ENCODE peak calls at places on chromosome 1, in seven cellular contexts. U, Y, G, B, C, S and J are unnamed samples.

GRCh38 chr1:39387452-39387851 is 104.0 kb upstream of the BMP8A start:
- DNase-seq in U (no peak), Y (no peak), G (peak; percentile 72), B (no peak), C (no peak), S (no peak), J (no peak)

GRCh38 chr1:179761296-179761695 is 18.2 kb downstream of the FAM163A start:
- DNase-seq in U (no peak), Y (no peak), G (no peak), B (no peak), C (no peak), S (no peak), J (no peak)

GRCh38 chr1:58515794-58516401 is 30.6 kb downstream of the OMA1 start:
- DNase-seq in U (peak; percentile 11), Y (peak; percentile 57), G (peak; percentile 41), B (no peak), C (no peak), S (peak; percentile 39), J (peak; percentile 87)

GRCh38 chr1:52636701-52637695 is 4.0 kb downstream of the SHISAL2A start:
- DNase-seq in U (peak; percentile 79), Y (no peak), G (no peak), B (no peak), C (no peak), S (no peak), J (no peak)

GRCh38 chr1:205168291-205168690 is 43.2 kb downstream of the DSTYK start:
- DNase-seq in U (no peak), Y (no peak), G (no peak), B (no peak), C (no peak), S (no peak), J (no peak)

GRCh38 chr1:172978595-172978994 is 72.1 kb downstream of the TNFSF18 start:
- DNase-seq in U (no peak), Y (no peak), G (no peak), B (no peak), C (no peak), S (no peak), J (no peak)

GRCh38 chr1:198679535-198680173 is 40.8 kb downstream of the PTPRC start:
- DNase-seq in U (peak; percentile 39), Y (no peak), G (no peak), B (no peak), C (no peak), S (no peak), J (no peak)

GRCh38 chr1:109783436-109783835 is 19.7 kb upstream of the EPS8L3 start:
- DNase-seq in U (no peak), Y (no peak), G (no peak), B (no peak), C (no peak), S (no peak), J (no peak)

GRCh38 chr1:8797230-8797629 is 20.2 kb downstream of the RERE start:
- DNase-seq in U (no peak), Y (no peak), G (no peak), B (no peak), C (no peak), S (no peak), J (no peak)

GRCh38 chr1:18927654-18928272 is 25.4 kb upstream of the ALDH4A1 start:
- DNase-seq in U (peak; percentile 55), Y (no peak), G (no peak), B (no peak), C (no peak), S (no peak), J (no peak)

GRCh38 chr1:27862671-27863551 is 9.4 kb upstream of the THEMIS2 start:
- DNase-seq in U (peak; percentile 19), Y (no peak), G (peak; percentile 94), B (no peak), C (no peak), S (no peak), J (no peak)

GRCh38 chr1:54955359-54955758 is 25.1 kb upstream of the TMEM61 start:
- DNase-seq in U (no peak), Y (no peak), G (peak; percentile 50), B (no peak), C (no peak), S (no peak), J (peak; percentile 60)

GRCh38 chr1:230868736-230869385 is 540 bp upstream of the C1orf198 start:
- DNase-seq in U (no peak), Y (no peak), G (no peak), B (no peak), C (peak; percentile 88), S (no peak), J (peak; percentile 47)

GRCh38 chr1:21622466-21623315 is 46.5 kb downstream of the RAP1GAP start:
- DNase-seq in U (peak; percentile 62), Y (no peak), G (no peak), B (no peak), C (no peak), S (peak; percentile 93), J (peak; percentile 52)

GRCh38 chr1:196059210-196059609 is 549.0 kb downstream of the KCNT2 start:
- DNase-seq in U (no peak), Y (no peak), G (no peak), B (no peak), C (no peak), S (no peak), J (no peak)

GRCh38 chr1:12450090-12450764 is 167.8 kb downstream of the DHRS3 start:
- DNase-seq in U (no peak), Y (peak; percentile 35), G (no peak), B (no peak), C (no peak), S (no peak), J (no peak)

GRCh38 chr1:95041491-95042165 is 31.1 kb downstream of the ALG14 start:
- DNase-seq in U (no peak), Y (peak; percentile 66), G (peak; percentile 59), B (no peak), C (peak; percentile 85), S (peak; percentile 40), J (peak; percentile 82)

GRCh38 chr1:245652660-245653427 is 498.1 kb downstream of the KIF26B start:
- DNase-seq in U (no peak), Y (no peak), G (no peak), B (no peak), C (no peak), S (no peak), J (no peak)

GRCh38 chr1:10074059-10074854 is 41.5 kb downstream of the UBE4B start:
- DNase-seq in U (peak; percentile 76), Y (no peak), G (peak; percentile 89), B (no peak), C (no peak), S (no peak), J (no peak)

GRCh38 chr1:56284933-56285332 is 294.4 kb downstream of the PLPP3 start:
- DNase-seq in U (no peak), Y (no peak), G (peak; percentile 49), B (no peak), C (no peak), S (no peak), J (no peak)

GRCh38 chr1:162328507-162328906 is 48.1 kb downstream of the SPATA46 start:
- DNase-seq in U (no peak), Y (no peak), G (no peak), B (peak; percentile 20), C (no peak), S (no peak), J (peak; percentile 21)

GRCh38 chr1:151060241-151061011 is at the start of gene MLLT11:
- DNase-seq in U (peak; percentile 62), Y (peak; percentile 84), G (peak; percentile 21), B (no peak), C (no peak), S (peak; percentile 43), J (peak; percentile 96)

GRCh38 chr1:18109756-18110597 is 2.4 kb downstream of the IGSF21 start:
- DNase-seq in U (peak; percentile 46), Y (no peak), G (no peak), B (no peak), C (no peak), S (no peak), J (peak; percentile 33)

GRCh38 chr1:117106478-117106877 is 15.1 kb downstream of the TRIM45 start:
- DNase-seq in U (no peak), Y (no peak), G (no peak), B (no peak), C (no peak), S (no peak), J (no peak)

GRCh38 chr1:234932106-234932505 is 196.5 kb downstream of the TOMM20 start:
- DNase-seq in U (no peak), Y (no peak), G (no peak), B (no peak), C (no peak), S (no peak), J (no peak)

GRCh38 chr1:113091988-113092602 is 19.1 kb downstream of the LRIG2 start:
- DNase-seq in U (no peak), Y (no peak), G (no peak), B (no peak), C (no peak), S (no peak), J (no peak)

GRCh38 chr1:210663730-210664573 is 335.2 kb downstream of the HHAT start:
- DNase-seq in U (no peak), Y (peak; percentile 13), G (no peak), B (no peak), C (no peak), S (no peak), J (no peak)

GRCh38 chr1:10779201-10779600 is 17.2 kb downstream of the CASZ1 start:
- DNase-seq in U (no peak), Y (no peak), G (no peak), B (peak; percentile 67), C (no peak), S (no peak), J (peak; percentile 66)

GRCh38 chr1:167627615-167627864 is 2.5 kb upstream of the RCSD1 start:
- DNase-seq in U (peak; percentile 31), Y (no peak), G (no peak), B (no peak), C (no peak), S (no peak), J (no peak)

GRCh38 chr1:16630661-16631247 is 17.4 kb upstream of the NBPF1 start:
- DNase-seq in U (peak; percentile 2), Y (no peak), G (no peak), B (no peak), C (peak; percentile 94), S (no peak), J (no peak)

GRCh38 chr1:108575241-108575850 is 15.4 kb downstream of the EEIG2 start:
- DNase-seq in U (no peak), Y (no peak), G (no peak), B (no peak), C (no peak), S (no peak), J (no peak)

GRCh38 chr1:41838266-41838665 is 80.5 kb downstream of the HIVEP3 start:
- DNase-seq in U (no peak), Y (no peak), G (no peak), B (no peak), C (no peak), S (no peak), J (no peak)

GRCh38 chr1:52111492-52111891 is 30.4 kb upstream of the ZFYVE9 start:
- DNase-seq in U (no peak), Y (no peak), G (no peak), B (no peak), C (no peak), S (no peak), J (no peak)

GRCh38 chr1:53644909-53645689 is 93.9 kb downstream of the GLIS1 start:
- DNase-seq in U (no peak), Y (no peak), G (no peak), B (no peak), C (no peak), S (no peak), J (no peak)

GRCh38 chr1:64917328-64917861 is 49.0 kb downstream of the JAK1 start:
- DNase-seq in U (no peak), Y (peak; percentile 38), G (peak; percentile 98), B (no peak), C (peak; percentile 85), S (no peak), J (peak; percentile 92)